ENCODE peak calls at places on chromosome 22, in four cellular contexts. One of them, this sample, is unnamed.

GRCh38 chr22:45996241-45997076 is 19.5 kb upstream of the WNT7B start:
- DNase-seq in heart right ventricle: peak
- DNase-seq in upper lobe of right lung: peak
- DNase-seq in HFF-Myc: no peak
- DNase-seq in this sample: peak

GRCh38 chr22:39907035-39907434 is 6.2 kb downstream of the GRAP2 start:
- DNase-seq in heart right ventricle: no peak
- DNase-seq in upper lobe of right lung: no peak
- DNase-seq in HFF-Myc: no peak
- DNase-seq in this sample: no peak

GRCh38 chr22:19038164-19038546 is 84.1 kb downstream of the DGCR2 start:
- DNase-seq in heart right ventricle: no peak
- DNase-seq in upper lobe of right lung: no peak
- DNase-seq in HFF-Myc: no peak
- DNase-seq in this sample: peak

GRCh38 chr22:48391171-48391711 is 1436.4 kb downstream of the BRD1 start:
- DNase-seq in heart right ventricle: no peak
- DNase-seq in upper lobe of right lung: no peak
- DNase-seq in HFF-Myc: no peak
- DNase-seq in this sample: no peak

GRCh38 chr22:42511401-42511891 is 8.2 kb downstream of the RRP7A start:
- DNase-seq in heart right ventricle: no peak
- DNase-seq in upper lobe of right lung: no peak
- DNase-seq in HFF-Myc: no peak
- DNase-seq in this sample: peak

GRCh38 chr22:33757041-33757440 is 163.2 kb downstream of the LARGE1 start:
- DNase-seq in heart right ventricle: no peak
- DNase-seq in upper lobe of right lung: no peak
- DNase-seq in HFF-Myc: no peak
- DNase-seq in this sample: no peak

GRCh38 chr22:41481131-41481830 is 12.4 kb downstream of the ACO2 start:
- DNase-seq in heart right ventricle: peak
- DNase-seq in upper lobe of right lung: no peak
- DNase-seq in HFF-Myc: no peak
- DNase-seq in this sample: peak

GRCh38 chr22:47297261-47298016 is 535.0 kb downstream of the TBC1D22A start:
- DNase-seq in heart right ventricle: no peak
- DNase-seq in upper lobe of right lung: no peak
- DNase-seq in HFF-Myc: no peak
- DNase-seq in this sample: no peak

GRCh38 chr22:29954203-29954855 is 71.4 kb downstream of the MTMR3 start:
- DNase-seq in heart right ventricle: no peak
- DNase-seq in upper lobe of right lung: no peak
- DNase-seq in HFF-Myc: no peak
- DNase-seq in this sample: no peak

GRCh38 chr22:41446057-41446501 is 522 bp downstream of the TOB2 start:
- DNase-seq in heart right ventricle: peak
- DNase-seq in upper lobe of right lung: peak
- DNase-seq in HFF-Myc: no peak
- DNase-seq in this sample: peak

GRCh38 chr22:38273135-38273761 is 438 bp upstream of the TMEM184B start:
- DNase-seq in heart right ventricle: no peak
- DNase-seq in upper lobe of right lung: no peak
- DNase-seq in HFF-Myc: no peak
- DNase-seq in this sample: no peak

GRCh38 chr22:35154937-35155387 is 89.0 kb downstream of the ISX start:
- DNase-seq in heart right ventricle: peak
- DNase-seq in upper lobe of right lung: peak
- DNase-seq in HFF-Myc: no peak
- DNase-seq in this sample: no peak

GRCh38 chr22:50101870-50102565 is 12.2 kb downstream of the MOV10L1 start:
- DNase-seq in heart right ventricle: no peak
- DNase-seq in upper lobe of right lung: no peak
- DNase-seq in HFF-Myc: no peak
- DNase-seq in this sample: no peak
- H3K4me3 ChIP-seq in heart right ventricle: no peak
- H3K4me3 ChIP-seq in upper lobe of right lung: no peak
- H3K4me3 ChIP-seq in HFF-Myc: no peak
- H3K4me3 ChIP-seq in this sample: no peak

DNA sequence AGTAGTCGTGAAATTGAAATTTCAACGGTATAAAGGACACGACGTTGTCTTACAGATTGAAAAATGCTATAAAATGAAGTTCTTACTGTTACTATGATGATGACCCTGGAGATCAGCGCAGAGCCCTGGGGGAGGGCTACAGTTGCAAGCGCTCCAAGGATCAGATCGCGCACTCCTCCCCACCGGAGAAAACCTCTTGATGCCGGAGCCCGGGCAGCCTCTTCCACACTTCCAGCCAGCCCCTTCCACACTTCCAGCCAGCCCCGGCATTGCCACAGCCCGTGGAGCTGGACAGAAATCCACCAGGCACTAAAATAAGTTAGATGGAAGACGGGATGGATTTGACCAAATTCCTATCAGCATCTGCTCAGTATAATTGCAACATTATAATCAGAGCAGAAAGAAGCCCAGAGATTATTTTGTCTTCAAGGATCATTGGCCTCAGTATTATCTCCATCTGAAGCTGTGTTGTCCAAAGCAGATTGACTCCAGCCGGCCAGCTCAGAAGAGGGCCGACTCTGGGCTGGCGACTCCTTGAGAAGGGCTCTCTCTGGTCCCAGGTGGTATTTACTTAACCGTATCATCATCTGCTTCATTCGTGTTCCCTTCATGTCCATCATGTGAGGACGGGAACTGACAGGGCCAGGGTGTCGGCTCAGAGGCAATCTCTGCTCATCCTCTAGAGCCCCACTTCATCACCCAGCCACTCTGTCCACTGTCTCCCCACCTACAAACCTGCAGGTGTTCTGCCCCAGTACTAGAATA is 777 bp upstream of the MICAL3 start:
- DNase-seq in heart right ventricle: no peak
- DNase-seq in upper lobe of right lung: no peak
- DNase-seq in HFF-Myc: no peak
- DNase-seq in this sample: no peak
- H3K4me3 ChIP-seq in heart right ventricle: peak
- H3K4me3 ChIP-seq in upper lobe of right lung: peak
- H3K4me3 ChIP-seq in HFF-Myc: peak
- H3K4me3 ChIP-seq in this sample: peak

GRCh38 chr22:43854786-43855271 is 7.5 kb downstream of the SULT4A1 start:
- DNase-seq in heart right ventricle: no peak
- DNase-seq in upper lobe of right lung: peak
- DNase-seq in HFF-Myc: no peak
- DNase-seq in this sample: peak
- H3K4me3 ChIP-seq in heart right ventricle: no peak
- H3K4me3 ChIP-seq in upper lobe of right lung: no peak
- H3K4me3 ChIP-seq in HFF-Myc: no peak
- H3K4me3 ChIP-seq in this sample: no peak

GRCh38 chr22:27776410-27776958 is 25.1 kb downstream of the MN1 start:
- DNase-seq in heart right ventricle: no peak
- DNase-seq in upper lobe of right lung: no peak
- DNase-seq in HFF-Myc: no peak
- DNase-seq in this sample: no peak

GRCh38 chr22:27779650-27780049 is 21.9 kb downstream of the MN1 start:
- DNase-seq in heart right ventricle: no peak
- DNase-seq in upper lobe of right lung: no peak
- DNase-seq in HFF-Myc: no peak
- DNase-seq in this sample: no peak

GRCh38 chr22:27780161-27780575 is 21.4 kb downstream of the MN1 start:
- DNase-seq in heart right ventricle: peak
- DNase-seq in upper lobe of right lung: no peak
- DNase-seq in HFF-Myc: no peak
- DNase-seq in this sample: no peak

GRCh38 chr22:27777128-27777527 is 24.4 kb downstream of the MN1 start:
- DNase-seq in heart right ventricle: no peak
- DNase-seq in upper lobe of right lung: no peak
- DNase-seq in HFF-Myc: no peak
- DNase-seq in this sample: no peak

DNA sequence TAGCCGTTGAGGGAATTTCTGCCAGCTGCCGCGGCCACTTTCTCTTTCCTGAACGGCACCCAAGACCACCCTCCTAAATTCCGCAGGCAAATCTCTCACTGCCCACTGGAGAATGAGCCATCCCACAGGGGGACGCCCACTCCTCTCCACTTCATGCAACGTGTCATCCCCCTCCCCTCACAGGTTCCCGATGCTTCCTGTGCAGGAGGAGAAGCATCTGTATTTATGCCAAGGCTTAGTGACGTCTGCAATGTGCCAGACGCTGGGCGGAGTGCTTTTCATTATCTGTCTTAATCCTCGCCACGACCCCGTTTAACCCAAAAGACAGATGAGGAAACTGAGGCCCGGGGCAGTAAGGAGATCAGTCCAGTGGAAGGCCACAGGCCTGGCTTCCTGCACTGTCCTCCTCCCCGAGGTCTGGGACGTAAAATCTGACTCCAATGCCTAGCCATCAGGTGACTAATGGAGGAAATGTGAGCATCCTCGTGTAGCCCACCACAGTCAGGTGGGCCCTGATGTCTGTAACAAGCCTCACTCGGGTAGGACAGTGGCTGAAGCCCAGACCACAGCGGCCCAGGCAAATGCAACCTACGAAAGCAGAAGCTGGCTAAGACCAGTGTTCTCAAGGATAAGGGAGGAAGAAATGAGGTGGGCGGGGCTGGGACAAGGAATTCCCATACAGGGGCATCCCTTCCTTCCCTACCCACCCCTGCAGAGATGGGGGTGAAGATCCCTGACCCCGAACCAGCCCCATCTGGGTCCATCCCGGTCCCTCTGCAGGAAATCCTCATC is 23.1 kb downstream of the MN1 start:
- DNase-seq in heart right ventricle: no peak
- DNase-seq in upper lobe of right lung: no peak
- DNase-seq in HFF-Myc: no peak
- DNase-seq in this sample: no peak
- H3K4me3 ChIP-seq in heart right ventricle: no peak
- H3K4me3 ChIP-seq in upper lobe of right lung: no peak
- H3K4me3 ChIP-seq in HFF-Myc: no peak
- H3K4me3 ChIP-seq in this sample: no peak

DNA sequence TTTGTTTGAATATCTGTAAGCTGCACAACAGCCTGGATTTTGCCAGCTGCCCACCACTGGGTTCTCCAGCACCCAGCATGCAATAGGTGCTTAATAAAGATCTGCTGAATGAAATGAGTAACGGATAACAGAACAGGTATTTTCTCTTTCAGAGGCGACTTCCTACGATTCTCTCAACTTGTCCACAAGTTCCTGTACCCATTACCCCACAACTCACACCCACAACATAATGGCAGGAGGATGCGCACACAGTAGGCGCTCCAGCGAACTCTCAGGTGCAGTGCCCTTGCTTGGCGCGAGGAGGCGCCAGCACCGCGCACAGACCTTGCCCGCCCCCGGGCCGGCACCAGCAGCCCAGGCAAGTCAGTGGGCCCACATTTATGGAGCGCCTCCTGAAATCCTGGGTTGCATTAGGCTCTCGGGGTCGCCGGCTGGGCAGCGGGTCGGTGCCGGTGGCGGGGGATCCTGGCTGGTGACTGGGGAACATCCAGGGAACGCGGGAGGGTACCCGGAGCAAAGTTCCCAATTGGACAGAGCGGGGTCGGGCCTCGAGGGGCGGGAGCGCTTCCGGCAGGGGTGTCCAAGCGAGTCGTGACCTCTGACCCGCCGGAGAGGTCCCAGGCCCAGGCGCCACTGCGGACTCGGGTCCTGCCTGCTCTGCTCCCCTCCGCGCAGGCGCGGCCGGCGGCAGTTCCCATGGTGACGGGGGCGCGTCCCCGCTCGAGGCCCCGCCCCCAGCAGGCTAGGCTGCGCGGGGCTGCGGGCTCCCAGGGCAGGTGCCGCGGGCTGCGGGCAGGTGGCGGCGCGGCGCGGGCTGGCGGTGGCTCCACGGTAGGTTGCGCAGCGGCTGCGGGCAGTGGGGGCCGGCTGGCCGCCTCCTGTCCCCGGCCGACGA is at the start of gene KIAA1671:
- DNase-seq in heart right ventricle: peak
- DNase-seq in upper lobe of right lung: peak
- DNase-seq in HFF-Myc: no peak
- DNase-seq in this sample: peak
- H3K4me3 ChIP-seq in heart right ventricle: peak
- H3K4me3 ChIP-seq in upper lobe of right lung: peak
- H3K4me3 ChIP-seq in HFF-Myc: peak
- H3K4me3 ChIP-seq in this sample: peak

GRCh38 chr22:37197451-37198289 is 9.6 kb upstream of the C1QTNF6 start:
- DNase-seq in heart right ventricle: peak
- DNase-seq in upper lobe of right lung: peak
- DNase-seq in HFF-Myc: no peak
- DNase-seq in this sample: peak
- H3K4me3 ChIP-seq in heart right ventricle: no peak
- H3K4me3 ChIP-seq in upper lobe of right lung: peak
- H3K4me3 ChIP-seq in HFF-Myc: peak
- H3K4me3 ChIP-seq in this sample: no peak